ENCODE peak calls at places on chromosomes 7 and 10, in nine cellular contexts. One of them, this sample, is unnamed.

GRCh38 chr10:13624630-13625029 is 37.9 kb downstream of the PRPF18 start:
- DNase-seq in AG10803: no peak
- DNase-seq in lower lobe of right lung: no peak
- DNase-seq in adrenal gland: no peak
- DNase-seq in endothelial cell of umbilical vein: no peak
- DNase-seq in hepatocyte: no peak
- DNase-seq in cardiac muscle cell: no peak
- DNase-seq in A549: no peak
- DNase-seq in right lobe of liver: no peak
- DNase-seq in this sample: no peak

GRCh38 chr7:33965116-33965827 is 59.9 kb downstream of the BMPER start:
- DNase-seq in hepatocyte: no peak
- DNase-seq in adrenal gland: no peak
- DNase-seq in right lobe of liver: no peak
- DNase-seq in AG10803: peak
- DNase-seq in A549: no peak
- DNase-seq in cardiac muscle cell: peak
- DNase-seq in endothelial cell of umbilical vein: no peak
- DNase-seq in lower lobe of right lung: no peak
- DNase-seq in this sample: no peak

GRCh38 chr7:157012113-157012547 is 1.7 kb upstream of the MNX1 start:
- DNase-seq in lower lobe of right lung: no peak
- DNase-seq in hepatocyte: no peak
- DNase-seq in adrenal gland: no peak
- DNase-seq in right lobe of liver: no peak
- DNase-seq in A549: no peak
- DNase-seq in cardiac muscle cell: no peak
- DNase-seq in AG10803: no peak
- DNase-seq in endothelial cell of umbilical vein: no peak
- DNase-seq in this sample: no peak

GRCh38 chr10:63611078-63611477 is 89.9 kb downstream of the REEP3 start:
- DNase-seq in endothelial cell of umbilical vein: peak
- DNase-seq in right lobe of liver: no peak
- DNase-seq in AG10803: peak
- DNase-seq in lower lobe of right lung: no peak
- DNase-seq in hepatocyte: no peak
- DNase-seq in adrenal gland: no peak
- DNase-seq in A549: no peak
- DNase-seq in cardiac muscle cell: peak
- DNase-seq in this sample: no peak

GRCh38 chr7:69448071-69448470 is 150.2 kb upstream of the AUTS2 start:
- DNase-seq in A549: no peak
- DNase-seq in adrenal gland: no peak
- DNase-seq in right lobe of liver: no peak
- DNase-seq in AG10803: peak
- DNase-seq in lower lobe of right lung: no peak
- DNase-seq in endothelial cell of umbilical vein: no peak
- DNase-seq in cardiac muscle cell: peak
- DNase-seq in hepatocyte: no peak
- DNase-seq in this sample: no peak

GRCh38 chr7:36021917-36022550 is 131.0 kb upstream of the EEPD1 start:
- DNase-seq in cardiac muscle cell: no peak
- DNase-seq in adrenal gland: peak
- DNase-seq in endothelial cell of umbilical vein: no peak
- DNase-seq in A549: no peak
- DNase-seq in lower lobe of right lung: no peak
- DNase-seq in AG10803: no peak
- DNase-seq in hepatocyte: no peak
- DNase-seq in right lobe of liver: no peak
- DNase-seq in this sample: no peak

GRCh38 chr10:8158439-8159071 is 104.1 kb downstream of the GATA3 start:
- DNase-seq in endothelial cell of umbilical vein: no peak
- DNase-seq in right lobe of liver: no peak
- DNase-seq in AG10803: no peak
- DNase-seq in A549: peak
- DNase-seq in cardiac muscle cell: no peak
- DNase-seq in lower lobe of right lung: no peak
- DNase-seq in adrenal gland: no peak
- DNase-seq in hepatocyte: no peak
- DNase-seq in this sample: no peak

GRCh38 chr10:77401681-77402080 is 235.9 kb downstream of the KCNMA1 start:
- DNase-seq in adrenal gland: no peak
- DNase-seq in hepatocyte: no peak
- DNase-seq in right lobe of liver: no peak
- DNase-seq in lower lobe of right lung: peak
- DNase-seq in AG10803: no peak
- DNase-seq in A549: no peak
- DNase-seq in endothelial cell of umbilical vein: no peak
- DNase-seq in cardiac muscle cell: no peak
- DNase-seq in this sample: no peak

GRCh38 chr7:96329189-96329588 is 7.3 kb upstream of the SLC25A13 start:
- DNase-seq in A549: no peak
- DNase-seq in adrenal gland: no peak
- DNase-seq in hepatocyte: no peak
- DNase-seq in right lobe of liver: no peak
- DNase-seq in AG10803: no peak
- DNase-seq in lower lobe of right lung: no peak
- DNase-seq in cardiac muscle cell: no peak
- DNase-seq in endothelial cell of umbilical vein: no peak
- DNase-seq in this sample: no peak

GRCh38 chr10:86443936-86444335 is 77.3 kb upstream of the GRID1 start:
- DNase-seq in AG10803: no peak
- DNase-seq in cardiac muscle cell: peak
- DNase-seq in hepatocyte: no peak
- DNase-seq in A549: peak
- DNase-seq in endothelial cell of umbilical vein: no peak
- DNase-seq in lower lobe of right lung: no peak
- DNase-seq in adrenal gland: no peak
- DNase-seq in right lobe of liver: no peak
- DNase-seq in this sample: no peak

GRCh38 chr7:157513162-157513621 is 176.4 kb downstream of the DNAJB6 start:
- DNase-seq in endothelial cell of umbilical vein: no peak
- DNase-seq in lower lobe of right lung: no peak
- DNase-seq in adrenal gland: no peak
- DNase-seq in right lobe of liver: no peak
- DNase-seq in cardiac muscle cell: no peak
- DNase-seq in hepatocyte: no peak
- DNase-seq in AG10803: no peak
- DNase-seq in A549: peak
- DNase-seq in this sample: no peak

GRCh38 chr7:77242535-77242934 is 42.9 kb upstream of the FGL2 start:
- DNase-seq in endothelial cell of umbilical vein: no peak
- DNase-seq in hepatocyte: no peak
- DNase-seq in cardiac muscle cell: no peak
- DNase-seq in adrenal gland: no peak
- DNase-seq in lower lobe of right lung: no peak
- DNase-seq in A549: no peak
- DNase-seq in right lobe of liver: no peak
- DNase-seq in AG10803: no peak
- DNase-seq in this sample: no peak

GRCh38 chr10:35445150-35445884 is 109.0 kb downstream of the CCNY start:
- DNase-seq in hepatocyte: no peak
- DNase-seq in adrenal gland: no peak
- DNase-seq in AG10803: no peak
- DNase-seq in A549: no peak
- DNase-seq in right lobe of liver: no peak
- DNase-seq in endothelial cell of umbilical vein: no peak
- DNase-seq in cardiac muscle cell: no peak
- DNase-seq in lower lobe of right lung: no peak
- DNase-seq in this sample: no peak
- H3K4me3 ChIP-seq in hepatocyte: no peak
- H3K4me3 ChIP-seq in adrenal gland: no peak
- H3K4me3 ChIP-seq in AG10803: no peak
- H3K4me3 ChIP-seq in A549: no peak
- H3K4me3 ChIP-seq in right lobe of liver: no peak
- H3K4me3 ChIP-seq in endothelial cell of umbilical vein: no peak
- H3K4me3 ChIP-seq in cardiac muscle cell: no peak
- H3K4me3 ChIP-seq in lower lobe of right lung: no peak
- H3K4me3 ChIP-seq in this sample: no peak

GRCh38 chr10:120850911-120851865 is at the start of gene WDR11:
- DNase-seq in cardiac muscle cell: peak
- DNase-seq in right lobe of liver: peak
- DNase-seq in endothelial cell of umbilical vein: peak
- DNase-seq in adrenal gland: peak
- DNase-seq in lower lobe of right lung: peak
- DNase-seq in AG10803: peak
- DNase-seq in hepatocyte: peak
- DNase-seq in A549: peak
- DNase-seq in this sample: peak
- TF ChIP-seq CTCF in cardiac muscle cell: no peak
- TF ChIP-seq CTCF in right lobe of liver: no peak
- TF ChIP-seq CTCF in endothelial cell of umbilical vein: no peak
- TF ChIP-seq CTCF in adrenal gland: no peak
- TF ChIP-seq CTCF in lower lobe of right lung: no peak
- TF ChIP-seq CTCF in AG10803: no peak
- TF ChIP-seq CTCF in hepatocyte: no peak
- TF ChIP-seq CTCF in A549: no peak
- TF ChIP-seq CTCF in this sample: no peak

GRCh38 chr10:28620251-28620650 is 57.1 kb upstream of the BAMBI start:
- DNase-seq in endothelial cell of umbilical vein: no peak
- DNase-seq in right lobe of liver: no peak
- DNase-seq in hepatocyte: no peak
- DNase-seq in adrenal gland: no peak
- DNase-seq in cardiac muscle cell: no peak
- DNase-seq in A549: no peak
- DNase-seq in AG10803: no peak
- DNase-seq in lower lobe of right lung: no peak
- DNase-seq in this sample: no peak

GRCh38 chr10:28623483-28623882 is 53.8 kb upstream of the BAMBI start:
- DNase-seq in lower lobe of right lung: no peak
- DNase-seq in right lobe of liver: no peak
- DNase-seq in adrenal gland: no peak
- DNase-seq in hepatocyte: no peak
- DNase-seq in A549: no peak
- DNase-seq in endothelial cell of umbilical vein: no peak
- DNase-seq in AG10803: no peak
- DNase-seq in cardiac muscle cell: no peak
- DNase-seq in this sample: no peak

GRCh38 chr10:28628184-28628893 is 49.0 kb upstream of the BAMBI start:
- DNase-seq in cardiac muscle cell: peak
- DNase-seq in AG10803: peak
- DNase-seq in adrenal gland: peak
- DNase-seq in hepatocyte: peak
- DNase-seq in lower lobe of right lung: peak
- DNase-seq in endothelial cell of umbilical vein: peak
- DNase-seq in right lobe of liver: peak
- DNase-seq in A549: peak
- DNase-seq in this sample: peak

GRCh38 chr10:28627102-28627501 is 50.2 kb upstream of the BAMBI start:
- DNase-seq in right lobe of liver: no peak
- DNase-seq in A549: no peak
- DNase-seq in hepatocyte: no peak
- DNase-seq in cardiac muscle cell: peak
- DNase-seq in adrenal gland: no peak
- DNase-seq in lower lobe of right lung: no peak
- DNase-seq in AG10803: no peak
- DNase-seq in endothelial cell of umbilical vein: peak
- DNase-seq in this sample: no peak

GRCh38 chr10:28624351-28624750 is 53.0 kb upstream of the BAMBI start:
- DNase-seq in AG10803: no peak
- DNase-seq in adrenal gland: no peak
- DNase-seq in lower lobe of right lung: no peak
- DNase-seq in right lobe of liver: no peak
- DNase-seq in A549: no peak
- DNase-seq in cardiac muscle cell: no peak
- DNase-seq in endothelial cell of umbilical vein: no peak
- DNase-seq in hepatocyte: no peak
- DNase-seq in this sample: no peak
- H3K4me3 ChIP-seq in AG10803: no peak
- H3K4me3 ChIP-seq in adrenal gland: no peak
- H3K4me3 ChIP-seq in lower lobe of right lung: no peak
- H3K4me3 ChIP-seq in right lobe of liver: no peak
- H3K4me3 ChIP-seq in A549: no peak
- H3K4me3 ChIP-seq in cardiac muscle cell: no peak
- H3K4me3 ChIP-seq in endothelial cell of umbilical vein: no peak
- H3K4me3 ChIP-seq in hepatocyte: no peak
- H3K4me3 ChIP-seq in this sample: no peak

DNA sequence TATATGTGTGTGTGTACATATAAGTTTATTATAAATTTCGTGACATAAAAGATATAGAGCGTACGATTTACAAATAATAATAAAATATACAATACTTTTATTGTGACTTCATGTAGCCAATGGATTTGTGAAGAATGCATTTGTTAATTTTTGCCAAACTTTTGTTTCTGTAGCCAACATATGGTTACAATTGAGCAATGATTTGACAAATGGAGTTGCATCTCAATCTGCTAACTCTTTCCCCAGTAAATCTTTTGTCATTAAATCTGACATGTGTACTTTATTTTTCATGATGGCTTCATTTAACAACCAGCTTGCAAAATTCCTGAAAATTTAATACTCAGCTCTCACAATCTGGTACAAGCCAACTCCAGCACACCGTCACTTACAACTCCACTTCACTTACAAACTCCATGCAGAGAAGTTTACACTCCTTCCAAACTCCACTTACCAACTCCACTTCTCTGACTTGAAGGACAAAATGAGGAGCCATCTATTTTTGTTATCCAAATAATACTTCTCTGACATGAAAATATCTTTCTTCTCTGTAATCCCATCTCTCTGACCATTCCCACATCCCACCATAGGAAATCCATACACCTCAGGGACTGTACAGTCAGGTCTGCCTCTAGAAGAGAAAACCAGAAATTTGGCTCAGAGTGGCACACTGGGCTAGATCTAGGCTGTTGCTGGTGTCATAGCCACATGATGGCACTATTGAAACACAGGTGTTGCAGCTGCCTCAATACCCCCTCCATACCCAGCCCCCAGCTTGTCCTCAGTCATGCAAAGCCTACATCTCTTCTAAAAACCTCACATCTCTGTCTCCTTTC is 26.6 kb upstream of the HIBADH start:
- DNase-seq in AG10803: peak
- DNase-seq in hepatocyte: peak
- DNase-seq in A549: peak
- DNase-seq in endothelial cell of umbilical vein: peak
- DNase-seq in lower lobe of right lung: no peak
- DNase-seq in right lobe of liver: no peak
- DNase-seq in adrenal gland: peak
- DNase-seq in cardiac muscle cell: peak
- DNase-seq in this sample: no peak
- TF ChIP-seq CTCF in AG10803: peak
- TF ChIP-seq CTCF in hepatocyte: peak
- TF ChIP-seq CTCF in A549: peak
- TF ChIP-seq CTCF in endothelial cell of umbilical vein: peak
- TF ChIP-seq CTCF in lower lobe of right lung: peak
- TF ChIP-seq CTCF in right lobe of liver: peak
- TF ChIP-seq CTCF in adrenal gland: peak
- TF ChIP-seq CTCF in cardiac muscle cell: peak
- TF ChIP-seq CTCF in this sample: no peak

DNA sequence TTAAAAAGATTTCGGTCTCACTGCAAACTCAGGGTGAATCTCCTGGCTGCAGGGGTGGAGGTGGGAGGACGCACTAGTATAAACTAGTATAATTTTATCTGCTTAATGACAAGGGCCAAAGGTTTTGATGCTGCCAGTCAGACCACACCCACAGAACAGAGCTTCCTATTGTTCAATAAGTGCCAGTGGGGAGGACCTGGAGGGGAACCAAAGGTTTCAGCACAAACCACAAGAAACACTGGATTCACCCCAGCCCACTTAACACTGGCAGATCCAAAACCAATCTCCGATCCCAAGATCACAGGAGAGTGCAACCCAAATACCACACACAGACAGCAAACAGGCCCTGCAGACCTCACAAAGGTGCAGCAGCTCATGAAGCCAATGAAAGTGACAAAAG is 6.6 kb downstream of the VOPP1 start:
- DNase-seq in endothelial cell of umbilical vein: no peak
- DNase-seq in AG10803: peak
- DNase-seq in lower lobe of right lung: no peak
- DNase-seq in A549: no peak
- DNase-seq in hepatocyte: no peak
- DNase-seq in cardiac muscle cell: no peak
- DNase-seq in right lobe of liver: no peak
- DNase-seq in adrenal gland: no peak
- DNase-seq in this sample: no peak
- H3K4me3 ChIP-seq in endothelial cell of umbilical vein: no peak
- H3K4me3 ChIP-seq in AG10803: no peak
- H3K4me3 ChIP-seq in lower lobe of right lung: no peak
- H3K4me3 ChIP-seq in A549: no peak
- H3K4me3 ChIP-seq in hepatocyte: no peak
- H3K4me3 ChIP-seq in cardiac muscle cell: no peak
- H3K4me3 ChIP-seq in right lobe of liver: no peak
- H3K4me3 ChIP-seq in adrenal gland: no peak
- H3K4me3 ChIP-seq in this sample: no peak

This sample was measured in stomach.